ENCODE peak calls at places on chromosomes 16 and 17, in seven cellular contexts. G is H9, P is IMR-90, W is H1, J is mesendoderm, N is neuronal stem cell, L is mesenchymal stem cell. X is an unnamed sample.

GRCh38 chr17:78147315-78147998 is 1.3 kb downstream of the C17orf99 start:
- DNase-seq in W (no peak), J (no peak), G (no peak), N (no peak), P (no peak), L (no peak), X (no peak)

GRCh38 chr17:49964539-49965521 is 4.2 kb upstream of the DLX4 start:
- DNase-seq in L (peak; percentile 17), G (peak; percentile 88), J (peak; percentile 55), W (no peak), P (no peak), N (no peak), X (no peak)

GRCh38 chr17:49469831-49470568 is 25.1 kb upstream of the NGFR start:
- DNase-seq in W (no peak), J (no peak), P (no peak), N (peak; percentile 61), G (peak; percentile 82), L (peak; percentile 52), X (no peak)

GRCh38 chr17:37037590-37038155 is 88.9 kb downstream of the AATF start:
- DNase-seq in W (no peak), P (no peak), J (no peak), G (no peak), L (no peak), N (no peak), X (no peak)

GRCh38 chr16:67504190-67505021 is 21.1 kb upstream of the AGRP start:
- DNase-seq in J (no peak), N (no peak), P (peak; percentile 24), L (no peak), G (no peak), W (no peak), X (no peak)

GRCh38 chr16:3118204-3118790 is 5.9 kb downstream of the ZNF205 start:
- DNase-seq in L (no peak), W (no peak), J (no peak), N (no peak), G (no peak), P (no peak), X (no peak)

GRCh38 chr16:12096162-12096781 is 119.7 kb downstream of the SNX29 start:
- DNase-seq in L (peak; percentile 55), W (no peak), J (no peak), P (peak; percentile 43), N (no peak), G (no peak), X (peak; percentile 61)

GRCh38 chr16:79475841-79476240 is 124.7 kb downstream of the MAF start:
- DNase-seq in L (no peak), J (no peak), P (no peak), N (no peak), G (no peak), W (no peak), X (no peak)

GRCh38 chr16:78362736-78363135 is 263.3 kb downstream of the WWOX start:
- DNase-seq in L (peak; percentile 45), N (no peak), J (no peak), G (no peak), W (no peak), P (no peak), X (no peak)

GRCh38 chr17:67834634-67835033 is 9.3 kb downstream of the BPTF start:
- DNase-seq in L (no peak), G (no peak), P (no peak), N (no peak), W (no peak), J (no peak), X (no peak)

GRCh38 chr17:82794781-82795505 is 43.1 kb downstream of the TBCD start:
- DNase-seq in G (no peak), L (no peak), P (peak; percentile 20), N (no peak), W (no peak), J (no peak), X (no peak)

GRCh38 chr17:75683467-75684041 is 16.4 kb downstream of the SAP30BP start:
- DNase-seq in W (no peak), G (no peak), L (peak; percentile 61), P (peak; percentile 80), J (no peak), N (no peak), X (no peak)

GRCh38 chr17:33163827-33164555 is 129.1 kb downstream of the ASIC2 start:
- DNase-seq in J (no peak), P (no peak), G (no peak), W (no peak), L (no peak), N (no peak), X (no peak)

GRCh38 chr16:1979271-1980025 is 1.8 kb downstream of the NOXO1 start:
- DNase-seq in J (peak; percentile 50), W (no peak), G (peak; percentile 78), N (no peak), L (no peak), P (no peak), X (peak; percentile 95)

GRCh38 chr17:52419256-52419655 is 260.7 kb upstream of the CA10 start:
- DNase-seq in L (no peak), P (no peak), W (no peak), G (no peak), N (no peak), J (no peak), X (no peak)
- H3K18ac ChIP-seq in L (no peak overlapping the region), P (no peak overlapping the region), W (no peak overlapping the region), G (no peak overlapping the region), N (no peak overlapping the region), J (no peak overlapping the region), X (no peak overlapping the region)

GRCh38 chr17:42274273-42274542 is 2.0 kb downstream of the STAT5B start:
- DNase-seq in L (no peak), J (no peak), G (no peak), P (no peak), N (no peak), W (no peak), X (no peak)
- H3K18ac ChIP-seq in L (no peak overlapping the region), J (no peak overlapping the region), G (no peak overlapping the region), P (no peak overlapping the region), N (no peak overlapping the region), W (no peak overlapping the region), X (no peak overlapping the region)

DNA sequence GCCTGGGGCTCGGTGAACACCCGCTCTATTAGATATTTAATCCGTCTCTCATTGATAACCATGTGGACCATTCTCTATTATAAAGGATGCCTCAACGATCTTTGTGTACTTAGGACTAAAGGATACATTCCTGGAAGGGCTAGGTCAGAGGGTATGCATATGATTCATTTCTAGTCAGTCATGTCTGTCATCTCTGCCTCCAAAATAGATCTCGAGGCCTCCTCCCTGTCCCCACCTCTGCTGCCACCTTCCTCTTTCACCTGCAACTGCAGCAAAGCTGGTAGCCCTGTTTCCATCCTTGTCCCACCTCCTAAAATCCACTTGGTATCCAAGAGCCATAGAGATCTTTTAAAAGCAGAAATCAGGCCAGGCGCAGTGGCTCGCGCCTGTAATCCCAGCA is 121.5 kb downstream of the KATNIP start:
- DNase-seq in G (peak; percentile 40), W (no peak), L (no peak), J (peak; percentile 25), P (no peak), N (no peak), X (peak; percentile 14)
- H3K18ac ChIP-seq in G (no peak overlapping the region), W (no peak overlapping the region), L (no peak overlapping the region), J (no peak overlapping the region), P (no peak overlapping the region), N (no peak overlapping the region), X (no peak overlapping the region)

GRCh38 chr17:61091096-61091495 is 308.5 kb upstream of the TBX2 start:
- DNase-seq in J (no peak), G (no peak), L (peak; percentile 49), N (no peak), P (no peak), W (no peak), X (no peak)
- H3K18ac ChIP-seq in J (no peak overlapping the region), G (no peak overlapping the region), L (no peak overlapping the region), N (no peak overlapping the region), P (no peak overlapping the region), W (no peak overlapping the region), X (no peak overlapping the region)

GRCh38 chr17:19933221-19933620 is 44.4 kb downstream of the AKAP10 start:
- DNase-seq in W (no peak), P (peak; percentile 31), G (no peak), J (no peak), N (no peak), L (no peak), X (peak; percentile 42)

GRCh38 chr17:19937522-19937921 is 40.1 kb downstream of the AKAP10 start:
- DNase-seq in G (no peak), W (no peak), N (no peak), J (no peak), L (peak; percentile 38), P (peak; percentile 33), X (peak; percentile 20)

GRCh38 chr17:19938736-19939135 is 38.9 kb downstream of the AKAP10 start:
- DNase-seq in P (no peak), W (no peak), N (no peak), G (no peak), L (no peak), J (no peak), X (no peak)

GRCh38 chr17:19935169-19935568 is 42.5 kb downstream of the AKAP10 start:
- DNase-seq in N (no peak), J (no peak), P (peak; percentile 76), G (no peak), W (no peak), L (peak; percentile 28), X (no peak)

DNA sequence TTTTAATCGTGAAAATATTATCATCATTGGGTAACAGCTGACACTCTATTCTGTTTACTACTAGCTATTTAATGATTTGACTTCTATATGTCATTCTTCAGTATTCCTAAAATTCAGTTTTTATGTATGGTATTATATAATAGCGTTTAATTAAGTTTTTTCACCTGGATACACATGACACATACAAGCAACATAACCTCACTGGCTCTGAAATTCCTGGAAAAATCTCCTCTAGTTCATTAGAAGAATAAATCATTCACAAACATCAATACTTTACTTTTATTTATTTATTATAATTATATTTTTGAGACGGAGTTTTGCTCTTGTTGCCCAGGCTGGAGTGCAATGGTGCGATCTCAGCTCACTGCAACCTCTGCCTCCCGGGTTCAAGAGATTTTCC is 44.0 kb downstream of the AKAP10 start:
- DNase-seq in W (no peak), P (no peak), J (no peak), N (no peak), L (no peak), G (no peak), X (no peak)
- H3K18ac ChIP-seq in W (no peak overlapping the region), P (no peak overlapping the region), J (no peak overlapping the region), N (no peak overlapping the region), L (no peak overlapping the region), G (no peak overlapping the region), X (no peak overlapping the region)

GRCh38 chr17:35725917-35726608 is 5.4 kb upstream of the RASL10B start:
- DNase-seq in P (no peak), W (no peak), J (peak; percentile 49), L (no peak), N (no peak), G (no peak), X (no peak)
- H3K18ac ChIP-seq in P (no peak overlapping the region), W (no peak overlapping the region), J (no peak overlapping the region), L (peak overlapping the region; percentile 62), N (no peak overlapping the region), G (no peak overlapping the region), X (no peak overlapping the region)

DNA sequence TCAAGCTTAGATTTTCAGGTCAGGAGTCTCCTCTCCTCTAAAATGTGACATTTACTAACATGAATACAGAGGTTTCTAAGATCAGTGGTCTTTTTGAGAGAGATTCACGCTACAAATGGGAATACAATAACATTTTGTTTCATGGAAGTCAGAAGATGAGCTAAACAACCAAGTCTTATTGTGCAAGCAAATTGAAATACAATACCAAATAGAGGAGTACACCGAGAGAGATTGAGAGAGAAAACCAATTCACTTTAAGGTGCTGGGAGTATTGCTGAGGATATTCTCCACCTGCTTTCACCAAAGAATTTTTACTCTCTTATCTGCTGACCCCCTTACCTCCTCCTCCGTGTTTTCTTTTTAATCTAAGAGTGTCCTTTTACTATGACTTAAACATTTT is 11.5 kb downstream of the VEZF1 start:
- DNase-seq in L (no peak), G (no peak), P (no peak), J (no peak), N (no peak), W (no peak), X (no peak)
- H3K18ac ChIP-seq in L (no peak overlapping the region), G (no peak overlapping the region), P (no peak overlapping the region), J (no peak overlapping the region), N (no peak overlapping the region), W (no peak overlapping the region), X (no peak overlapping the region)

X was measured in trophoblast cell.